ENCODE peak calls at places on chromosomes 1 and 21, in four cellular contexts. L, I, E and D are unnamed samples.

GRCh38 chr1:236692128-236692527 is 5.8 kb downstream of the ACTN2 start:
- DNase-seq in I (no peak), L (no peak), E (no peak), D (no peak)

GRCh38 chr21:27248791-27249190 is 281.9 kb upstream of the ADAMTS5 start:
- DNase-seq in I (no peak), L (no peak), E (no peak), D (no peak)

GRCh38 chr1:23915470-23915869 is 2.3 kb upstream of the CNR2 start:
- DNase-seq in L (no peak), I (no peak), E (no peak), D (no peak)

GRCh38 chr1:23405946-23406345 is 18.6 kb downstream of the TCEA3 start:
- DNase-seq in L (no peak), E (no peak), I (no peak), D (no peak)

GRCh38 chr1:191022856-191023255 is 545.2 kb upstream of the BRINP3 start:
- DNase-seq in I (no peak), L (no peak), E (no peak), D (peak)

GRCh38 chr1:235093013-235093618 is 35.5 kb downstream of the TOMM20 start:
- DNase-seq in I (peak), L (peak), E (no peak), D (peak)

GRCh38 chr1:201329801-201330200 is 46.5 kb downstream of the PKP1 start:
- DNase-seq in E (no peak), L (no peak), I (no peak), D (no peak)

GRCh38 chr1:71196685-71197084 is 115.8 kb upstream of the ZRANB2 start:
- DNase-seq in I (peak), L (no peak), E (no peak), D (peak)

GRCh38 chr1:245650441-245650840 is 495.7 kb downstream of the KIF26B start:
- DNase-seq in I (no peak), L (no peak), E (no peak), D (no peak)

GRCh38 chr1:869499-870244 is 54.1 kb upstream of the SAMD11 start:
- DNase-seq in L (peak), I (peak), E (no peak), D (peak)

GRCh38 chr1:103211073-103211472 is 102.8 kb upstream of the COL11A1 start:
- DNase-seq in I (peak), E (no peak), L (no peak), D (peak)

GRCh38 chr21:41164981-41165650 is 2.8 kb upstream of the BACE2 start:
- DNase-seq in L (peak), E (no peak), I (peak), D (no peak)

GRCh38 chr1:211133393-211133840 is 531 bp downstream of the KCNH1 start:
- DNase-seq in I (no peak), L (no peak), E (no peak), D (peak)

GRCh38 chr21:44872568-44873355 is 728 bp downstream of the PTTG1IP start:
- DNase-seq in L (peak), E (no peak), I (no peak), D (peak)

GRCh38 chr1:67749263-67749843 is 64.4 kb downstream of the GADD45A start:
- DNase-seq in L (no peak), E (no peak), I (no peak), D (no peak)

GRCh38 chr1:67748630-67749029 is 63.6 kb downstream of the GADD45A start:
- DNase-seq in I (peak), L (no peak), E (peak), D (peak)

GRCh38 chr1:67749844-67750689 is 65.1 kb downstream of the GADD45A start:
- DNase-seq in I (peak), L (no peak), E (peak), D (peak)

GRCh38 chr1:67752306-67752705 is 67.3 kb downstream of the GADD45A start:
- DNase-seq in E (no peak), I (peak), L (no peak), D (peak)

GRCh38 chr1:67750690-67751052 is 65.7 kb downstream of the GADD45A start:
- DNase-seq in E (no peak), L (no peak), I (no peak), D (no peak)
- H3K4me3 ChIP-seq in E (no peak), L (no peak), I (no peak), D (no peak)

DNA sequence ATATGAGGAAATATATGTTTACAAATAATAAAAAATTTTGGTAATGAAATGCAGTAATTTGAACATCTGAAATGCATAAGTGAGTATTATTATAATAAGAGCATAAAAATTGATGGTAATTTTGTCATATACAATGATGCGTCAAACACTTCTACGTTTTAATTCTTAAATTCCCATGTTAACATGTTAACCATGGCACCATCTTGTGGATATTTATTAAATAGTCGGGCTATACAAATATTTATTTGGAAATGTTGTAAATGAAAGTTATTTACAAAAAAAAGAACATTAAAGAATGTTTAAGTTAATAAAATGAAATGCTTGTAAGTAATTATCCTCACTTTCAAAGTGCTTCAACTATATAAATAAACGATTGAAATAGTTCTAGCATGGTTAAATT is 57.2 kb upstream of the C1orf185 start:
- DNase-seq in E (no peak), I (peak), L (no peak), D (peak)
- TF ChIP-seq CTCF in E (no peak), I (peak), L (no peak), D (no peak)

DNA sequence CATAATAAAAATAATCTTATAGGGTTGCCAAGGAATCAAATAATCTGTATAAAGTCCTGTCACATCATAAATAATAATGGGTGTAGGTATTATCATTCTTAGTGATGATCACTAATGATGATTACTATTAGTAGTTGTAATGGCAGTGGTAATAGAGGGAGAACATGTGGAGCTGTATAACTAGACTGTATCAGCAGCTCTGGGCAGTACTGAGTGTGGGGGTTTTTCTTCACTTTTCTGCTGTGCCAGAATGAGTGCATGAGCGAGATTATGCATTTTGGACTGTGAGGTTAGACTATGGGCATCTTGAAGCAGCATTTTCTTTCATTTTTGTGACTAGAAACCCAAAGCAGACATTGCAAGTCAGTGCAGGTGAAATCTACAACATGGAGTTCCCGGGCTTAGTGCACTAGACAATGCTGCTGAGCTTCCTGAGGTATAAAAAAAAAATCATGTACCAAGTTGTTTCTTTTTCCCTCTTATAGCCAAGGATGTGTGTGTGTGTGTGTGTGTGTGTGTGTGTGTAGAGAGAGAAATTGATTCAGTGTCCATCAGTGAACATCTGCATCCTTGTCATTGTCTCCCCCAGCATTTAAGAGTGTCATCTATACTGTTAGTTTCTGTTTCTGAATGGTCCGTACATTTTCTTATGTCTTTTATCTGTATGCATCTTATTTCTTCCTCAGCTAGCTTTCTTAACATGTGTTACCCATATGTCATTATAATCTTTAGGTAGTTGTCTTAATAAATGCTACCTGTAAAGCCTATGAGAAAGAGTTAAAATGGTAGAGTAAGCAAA is 86.6 kb downstream of the GIPC2 start:
- DNase-seq in I (no peak), E (no peak), L (no peak), D (no peak)
- H3K4me3 ChIP-seq in I (no peak), E (no peak), L (no peak), D (no peak)

GRCh38 chr1:203451849-203452784 is 23.5 kb upstream of the PRELP start:
- DNase-seq in I (peak), E (no peak), L (no peak), D (no peak)
- TF ChIP-seq CTCF in I (no peak), E (no peak), L (no peak), D (no peak)

GRCh38 chr1:186980400-186980799 is 151.7 kb downstream of the PLA2G4A start:
- DNase-seq in I (no peak), L (no peak), E (no peak), D (no peak)
- H3K4me3 ChIP-seq in I (no peak), L (no peak), E (no peak), D (no peak)

GRCh38 chr1:19057182-19057779 is 100.8 kb upstream of the IFFO2 start:
- DNase-seq in E (no peak), L (no peak), I (no peak), D (no peak)
- TF ChIP-seq CTCF in E (no peak), L (no peak), I (no peak), D (no peak)

GRCh38 chr1:154869351-154870116 is 547 bp downstream of the KCNN3 start:
- DNase-seq in I (peak), L (no peak), E (no peak), D (peak)
- H3K4me3 ChIP-seq in I (peak), L (peak), E (peak), D (peak)